ENCODE peak calls at places on chromosomes 13 and 19, in nine cellular contexts. X is uterus, J is astrocyte, Y is GM06990, A is fibroblast of pulmonary artery, C is choroid plexus epithelial cell, V is cardiac fibroblast, L is hepatocyte, S is lung. G is an unnamed sample.
A peak's percentile ranks its signal among the peaks of the same experiment; 100 is the strongest.

GRCh38 chr13:88189724-88190123 is 518.6 kb downstream of the SLITRK5 start:
- DNase-seq in X (no peak), J (no peak), Y (no peak), A (no peak), C (no peak), V (no peak), L (no peak), S (no peak), G (no peak)

GRCh38 chr13:77026255-77026782 is 640 bp downstream of the FBXL3 start:
- DNase-seq in X (peak; percentile 80), J (no peak), Y (peak; percentile 83), A (peak; percentile 61), C (peak; percentile 65), V (peak; percentile 72), L (peak; percentile 91), S (peak; percentile 85), G (peak; percentile 93)

GRCh38 chr13:51241720-51242119 is 19.5 kb downstream of the FAM124A start:
- DNase-seq in X (peak; percentile 65), J (no peak), Y (no peak), A (peak; percentile 92), C (peak; percentile 22), V (peak; percentile 88), L (no peak), S (no peak), G (no peak)

GRCh38 chr19:57803265-57803593 is 11.5 kb downstream of the ZNF552 start:
- DNase-seq in X (no peak), J (no peak), Y (no peak), A (no peak), C (no peak), V (no peak), L (no peak), S (no peak), G (no peak)

GRCh38 chr13:46010148-46010547 is 42.4 kb downstream of the ZC3H13 start:
- DNase-seq in X (no peak), J (no peak), Y (no peak), A (peak; percentile 8), C (peak; percentile 32), V (peak; percentile 14), L (peak; percentile 22), S (no peak), G (no peak)

GRCh38 chr19:46486358-46486757 is 9.3 kb downstream of the PNMA8B start:
- DNase-seq in X (no peak), J (no peak), Y (no peak), A (no peak), C (no peak), V (no peak), L (no peak), S (no peak), G (no peak)

GRCh38 chr19:6210721-6211600 is 68.8 kb downstream of the MLLT1 start:
- DNase-seq in X (no peak), J (no peak), Y (no peak), A (no peak), C (no peak), V (no peak), L (no peak), S (no peak), G (no peak)

GRCh38 chr19:2624537-2625091 is 77.9 kb downstream of the GNG7 start:
- DNase-seq in X (no peak), J (no peak), Y (peak; percentile 77), A (no peak), C (no peak), V (no peak), L (peak; percentile 70), S (no peak), G (no peak)

DNA sequence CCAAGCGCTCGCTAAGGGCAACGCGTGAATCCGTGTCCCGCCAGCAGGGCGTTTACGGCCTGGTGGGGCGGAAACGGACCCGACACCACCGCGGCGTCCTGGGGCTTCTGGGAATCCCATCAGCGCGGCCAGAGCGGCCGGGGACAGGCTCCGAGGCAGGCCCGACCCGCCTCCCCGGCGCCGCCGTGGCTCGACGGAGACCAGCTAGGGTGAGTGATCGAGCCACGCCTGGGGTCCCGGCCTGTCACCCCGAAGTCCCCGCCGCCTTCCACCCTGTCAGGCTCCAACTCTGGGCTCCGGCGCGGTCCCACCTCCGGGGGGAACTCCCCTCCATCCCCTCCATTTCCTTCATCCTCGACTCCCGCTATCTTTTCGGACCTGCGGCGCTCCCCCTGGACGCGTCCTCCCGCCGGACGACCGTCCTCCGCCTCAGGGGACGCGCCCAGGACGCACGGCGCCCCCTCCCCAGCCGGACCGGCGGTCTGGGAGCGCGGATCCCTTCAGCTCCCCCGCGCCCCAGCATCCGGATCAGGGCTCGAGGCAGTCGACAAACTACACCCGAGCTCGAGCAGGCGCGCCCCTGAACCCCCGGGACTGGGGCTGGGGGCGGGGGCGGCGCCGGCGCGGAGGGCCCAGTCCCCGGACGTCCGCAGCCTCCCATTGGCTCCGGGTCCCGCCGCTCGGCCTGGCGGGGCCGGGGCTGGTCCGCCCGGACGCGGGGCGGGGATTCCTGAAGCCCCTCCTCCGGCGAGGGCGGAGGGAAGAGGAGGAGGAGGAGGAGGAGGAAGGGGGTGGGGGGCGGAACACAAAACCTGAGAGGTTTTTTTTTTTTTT is 643 bp upstream of the BICRA start:
- DNase-seq in X (peak; percentile 96), J (peak; percentile 77), Y (peak; percentile 97), A (peak; percentile 93), C (peak; percentile 96), V (peak; percentile 90), L (peak; percentile 98), S (peak; percentile 93), G (peak; percentile 90)
- TF ChIP-seq CTCF in X (peak; percentile 38), J (no peak), Y (peak; percentile 25), A (peak; percentile 17), C (peak; percentile 43), V (peak; percentile 39), L (peak; percentile 21), S (no peak), G (peak; percentile 48)

GRCh38 chr19:9935409-9936062 is 779 bp downstream of the OLFM2 start:
- DNase-seq in X (peak; percentile 21), J (no peak), Y (no peak), A (no peak), C (no peak), V (no peak), L (peak; percentile 23), S (no peak), G (no peak)

GRCh38 chr19:9937001-9937411 is 691 bp upstream of the OLFM2 start:
- DNase-seq in X (peak; percentile 21), J (no peak), Y (no peak), A (no peak), C (no peak), V (no peak), L (no peak), S (no peak), G (no peak)

GRCh38 chr19:9932835-9933234 is 3.5 kb downstream of the OLFM2 start:
- DNase-seq in X (no peak), J (no peak), Y (no peak), A (no peak), C (no peak), V (no peak), L (no peak), S (no peak), G (no peak)

GRCh38 chr19:9936151-9937000 is at the start of gene OLFM2:
- DNase-seq in X (peak; percentile 54), J (no peak), Y (no peak), A (no peak), C (no peak), V (no peak), L (peak; percentile 76), S (no peak), G (no peak)

GRCh38 chr19:9934132-9934950 is 2.0 kb downstream of the OLFM2 start:
- DNase-seq in X (peak; percentile 89), J (no peak), Y (peak; percentile 73), A (peak; percentile 73), C (peak; percentile 76), V (peak; percentile 82), L (peak; percentile 89), S (peak; percentile 75), G (peak; percentile 67)
- H3K4me3 ChIP-seq in X (no peak overlapping the region), J (no peak overlapping the region), Y (no peak overlapping the region), A (no peak overlapping the region), C (no peak overlapping the region), V (no peak overlapping the region), L (no peak overlapping the region), S (no peak overlapping the region), G (no peak overlapping the region)

GRCh38 chr19:29835447-29835846 is 23.7 kb downstream of the CCNE1 start:
- DNase-seq in X (no peak), J (no peak), Y (no peak), A (no peak), C (no peak), V (no peak), L (no peak), S (no peak), G (no peak)

GRCh38 chr19:29832801-29833200 is 21.0 kb downstream of the CCNE1 start:
- DNase-seq in X (no peak), J (no peak), Y (no peak), A (no peak), C (no peak), V (no peak), L (no peak), S (no peak), G (no peak)

GRCh38 chr19:29834991-29835390 is 23.2 kb downstream of the CCNE1 start:
- DNase-seq in X (no peak), J (no peak), Y (no peak), A (no peak), C (no peak), V (no peak), L (no peak), S (no peak), G (no peak)

GRCh38 chr19:29831686-29832085 is 19.9 kb downstream of the CCNE1 start:
- DNase-seq in X (no peak), J (no peak), Y (no peak), A (no peak), C (no peak), V (no peak), L (no peak), S (no peak), G (no peak)

DNA sequence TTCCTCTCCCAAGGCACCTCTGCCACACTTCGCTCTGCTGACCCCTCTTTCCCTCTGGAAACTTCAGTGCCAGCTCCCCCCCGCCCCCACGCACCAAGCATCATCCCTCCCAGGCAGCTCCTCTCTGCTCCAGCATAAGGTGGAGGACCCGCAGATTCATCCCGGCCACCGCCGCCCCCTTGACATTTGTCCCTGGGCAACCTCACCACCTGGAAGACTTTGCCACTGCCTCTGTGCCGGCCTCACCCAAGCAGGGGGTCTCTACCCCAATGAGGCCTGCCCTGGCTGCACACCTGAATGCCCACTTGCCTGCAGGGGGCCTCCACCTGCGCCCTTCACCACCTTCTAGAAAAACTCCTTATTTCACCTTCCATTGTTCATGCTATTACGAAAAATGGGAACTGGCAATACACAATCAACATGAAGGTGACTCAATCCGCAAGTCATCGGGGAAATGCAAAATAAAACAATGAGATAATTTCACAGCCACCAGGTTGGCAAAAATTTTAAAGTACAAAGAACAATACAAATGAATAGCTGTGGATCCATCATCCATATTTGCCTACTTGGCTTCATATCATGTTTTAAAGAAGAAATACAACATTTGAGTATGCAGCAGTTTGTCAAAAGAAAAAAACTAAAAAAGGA is 21.9 kb downstream of the CCNE1 start:
- DNase-seq in X (no peak), J (no peak), Y (no peak), A (no peak), C (no peak), V (peak; percentile 39), L (no peak), S (no peak), G (no peak)
- TF ChIP-seq CTCF in X (no peak), J (no peak), Y (peak; percentile 15), A (no peak), C (no peak), V (no peak), L (no peak), S (no peak), G (no peak)

GRCh38 chr19:1453525-1454371 is 3.8 kb downstream of the APC2 start:
- DNase-seq in X (no peak), J (no peak), Y (no peak), A (no peak), C (no peak), V (peak; percentile 38), L (no peak), S (no peak), G (no peak)

GRCh38 chr19:1457031-1457739 is 7.3 kb downstream of the APC2 start:
- DNase-seq in X (no peak), J (no peak), Y (no peak), A (no peak), C (no peak), V (no peak), L (no peak), S (no peak), G (no peak)

GRCh38 chr19:1455002-1455335 is 5.0 kb downstream of the APC2 start:
- DNase-seq in X (no peak), J (no peak), Y (peak; percentile 57), A (no peak), C (no peak), V (no peak), L (no peak), S (no peak), G (no peak)

GRCh38 chr19:1456121-1456900 is 6.4 kb downstream of the APC2 start:
- DNase-seq in X (no peak), J (no peak), Y (no peak), A (no peak), C (no peak), V (no peak), L (no peak), S (no peak), G (no peak)

GRCh38 chr19:1455336-1456120 is 5.6 kb downstream of the APC2 start:
- DNase-seq in X (no peak), J (no peak), Y (peak; percentile 79), A (peak; percentile 61), C (peak; percentile 47), V (peak; percentile 77), L (peak; percentile 46), S (peak; percentile 50), G (no peak)
- H3K4me3 ChIP-seq in X (no peak overlapping the region), J (no peak overlapping the region), Y (no peak overlapping the region), A (no peak overlapping the region), C (no peak overlapping the region), V (no peak overlapping the region), L (no peak overlapping the region), S (no peak overlapping the region), G (no peak overlapping the region)

G was measured in right atrium auricular region.